ENCODE peak calls at places on chromosome 10, in five cellular contexts. One of them, this sample, is unnamed.

GRCh38 chr10:77351386-77351785 is 286.2 kb downstream of the KCNMA1 start:
- DNase-seq in activated CD8-positive, alpha-beta memory T cell treated with anti-CD3 and anti-CD28 coated beads, Interleukin-2, amount 10 ng/mL, durations not matched to agents 7 days and 5 days: no peak
- DNase-seq in astrocyte: peak; percentile 41
- DNase-seq in colonic mucosa: no peak
- DNase-seq in HCEC 1CT: peak; percentile 69
- DNase-seq in this sample: peak; percentile 79

GRCh38 chr10:6218692-6219493 is 16.2 kb downstream of the PFKFB3 start:
- DNase-seq in colonic mucosa: no peak
- DNase-seq in HCEC 1CT: no peak
- DNase-seq in activated CD8-positive, alpha-beta memory T cell treated with anti-CD3 and anti-CD28 coated beads, Interleukin-2, amount 10 ng/mL, durations not matched to agents 7 days and 5 days: no peak
- DNase-seq in astrocyte: peak; percentile 74
- DNase-seq in this sample: peak; percentile 55

GRCh38 chr10:69065406-69066361 is 22.2 kb upstream of the SRGN start:
- DNase-seq in HCEC 1CT: peak; percentile 36
- DNase-seq in astrocyte: peak; percentile 53
- DNase-seq in colonic mucosa: no peak
- DNase-seq in activated CD8-positive, alpha-beta memory T cell treated with anti-CD3 and anti-CD28 coated beads, Interleukin-2, amount 10 ng/mL, durations not matched to agents 7 days and 5 days: peak; percentile 50
- DNase-seq in this sample: peak; percentile 80

GRCh38 chr10:77566228-77566627 is 71.4 kb downstream of the KCNMA1 start:
- DNase-seq in astrocyte: no peak
- DNase-seq in HCEC 1CT: no peak
- DNase-seq in activated CD8-positive, alpha-beta memory T cell treated with anti-CD3 and anti-CD28 coated beads, Interleukin-2, amount 10 ng/mL, durations not matched to agents 7 days and 5 days: no peak
- DNase-seq in colonic mucosa: no peak
- DNase-seq in this sample: peak; percentile 42

GRCh38 chr10:74892874-74893273 is 66.5 kb downstream of the KAT6B start:
- DNase-seq in activated CD8-positive, alpha-beta memory T cell treated with anti-CD3 and anti-CD28 coated beads, Interleukin-2, amount 10 ng/mL, durations not matched to agents 7 days and 5 days: peak; percentile 51
- DNase-seq in colonic mucosa: no peak
- DNase-seq in HCEC 1CT: no peak
- DNase-seq in astrocyte: no peak
- DNase-seq in this sample: no peak

GRCh38 chr10:59905066-59905734 is 1.2 kb downstream of the CCDC6 start:
- DNase-seq in astrocyte: peak; percentile 16
- DNase-seq in activated CD8-positive, alpha-beta memory T cell treated with anti-CD3 and anti-CD28 coated beads, Interleukin-2, amount 10 ng/mL, durations not matched to agents 7 days and 5 days: peak; percentile 55
- DNase-seq in colonic mucosa: peak; percentile 68
- DNase-seq in HCEC 1CT: peak; percentile 14
- DNase-seq in this sample: peak; percentile 16

GRCh38 chr10:123781956-123782500 is 109.6 kb downstream of the CPXM2 start:
- DNase-seq in astrocyte: no peak
- DNase-seq in activated CD8-positive, alpha-beta memory T cell treated with anti-CD3 and anti-CD28 coated beads, Interleukin-2, amount 10 ng/mL, durations not matched to agents 7 days and 5 days: no peak
- DNase-seq in HCEC 1CT: no peak
- DNase-seq in colonic mucosa: no peak
- DNase-seq in this sample: no peak

GRCh38 chr10:118911361-118911760 is 118.2 kb upstream of the NANOS1 start:
- DNase-seq in HCEC 1CT: no peak
- DNase-seq in colonic mucosa: no peak
- DNase-seq in activated CD8-positive, alpha-beta memory T cell treated with anti-CD3 and anti-CD28 coated beads, Interleukin-2, amount 10 ng/mL, durations not matched to agents 7 days and 5 days: peak; percentile 2
- DNase-seq in astrocyte: peak; percentile 57
- DNase-seq in this sample: peak; percentile 28

GRCh38 chr10:8356283-8356682 is 301.8 kb downstream of the GATA3 start:
- DNase-seq in HCEC 1CT: no peak
- DNase-seq in astrocyte: no peak
- DNase-seq in activated CD8-positive, alpha-beta memory T cell treated with anti-CD3 and anti-CD28 coated beads, Interleukin-2, amount 10 ng/mL, durations not matched to agents 7 days and 5 days: no peak
- DNase-seq in colonic mucosa: no peak
- DNase-seq in this sample: no peak

GRCh38 chr10:16481052-16481728 is 40.5 kb downstream of the C1QL3 start:
- DNase-seq in astrocyte: no peak
- DNase-seq in activated CD8-positive, alpha-beta memory T cell treated with anti-CD3 and anti-CD28 coated beads, Interleukin-2, amount 10 ng/mL, durations not matched to agents 7 days and 5 days: no peak
- DNase-seq in colonic mucosa: no peak
- DNase-seq in HCEC 1CT: no peak
- DNase-seq in this sample: no peak

GRCh38 chr10:28111712-28112111 is 112.8 kb upstream of the ODAD2 start:
- DNase-seq in colonic mucosa: no peak
- DNase-seq in astrocyte: peak; percentile 86
- DNase-seq in activated CD8-positive, alpha-beta memory T cell treated with anti-CD3 and anti-CD28 coated beads, Interleukin-2, amount 10 ng/mL, durations not matched to agents 7 days and 5 days: no peak
- DNase-seq in HCEC 1CT: peak; percentile 18
- DNase-seq in this sample: peak; percentile 83

GRCh38 chr10:121813211-121813812 is 114.5 kb downstream of the ATE1 start:
- DNase-seq in activated CD8-positive, alpha-beta memory T cell treated with anti-CD3 and anti-CD28 coated beads, Interleukin-2, amount 10 ng/mL, durations not matched to agents 7 days and 5 days: no peak
- DNase-seq in HCEC 1CT: peak; percentile 9
- DNase-seq in astrocyte: no peak
- DNase-seq in colonic mucosa: no peak
- DNase-seq in this sample: peak; percentile 49

GRCh38 chr10:12839349-12839927 is 162.1 kb downstream of the CCDC3 start:
- DNase-seq in astrocyte: no peak
- DNase-seq in colonic mucosa: no peak
- DNase-seq in HCEC 1CT: no peak
- DNase-seq in activated CD8-positive, alpha-beta memory T cell treated with anti-CD3 and anti-CD28 coated beads, Interleukin-2, amount 10 ng/mL, durations not matched to agents 7 days and 5 days: no peak
- DNase-seq in this sample: no peak

GRCh38 chr10:117615649-117616048 is 73.1 kb downstream of the EMX2 start:
- DNase-seq in astrocyte: no peak
- DNase-seq in activated CD8-positive, alpha-beta memory T cell treated with anti-CD3 and anti-CD28 coated beads, Interleukin-2, amount 10 ng/mL, durations not matched to agents 7 days and 5 days: peak; percentile 7
- DNase-seq in HCEC 1CT: no peak
- DNase-seq in colonic mucosa: no peak
- DNase-seq in this sample: no peak

GRCh38 chr10:32961892-32962369 is 3.9 kb upstream of the ITGB1 start:
- DNase-seq in activated CD8-positive, alpha-beta memory T cell treated with anti-CD3 and anti-CD28 coated beads, Interleukin-2, amount 10 ng/mL, durations not matched to agents 7 days and 5 days: no peak
- DNase-seq in colonic mucosa: no peak
- DNase-seq in astrocyte: peak; percentile 92
- DNase-seq in HCEC 1CT: peak; percentile 97
- DNase-seq in this sample: peak; percentile 93

GRCh38 chr10:132117146-132117545 is 51.4 kb downstream of the JAKMIP3 start:
- DNase-seq in astrocyte: no peak
- DNase-seq in HCEC 1CT: no peak
- DNase-seq in activated CD8-positive, alpha-beta memory T cell treated with anti-CD3 and anti-CD28 coated beads, Interleukin-2, amount 10 ng/mL, durations not matched to agents 7 days and 5 days: no peak
- DNase-seq in colonic mucosa: no peak
- DNase-seq in this sample: no peak

GRCh38 chr10:97234403-97234802 is 48.6 kb upstream of the SLIT1 start:
- DNase-seq in astrocyte: peak; percentile 21
- DNase-seq in colonic mucosa: no peak
- DNase-seq in activated CD8-positive, alpha-beta memory T cell treated with anti-CD3 and anti-CD28 coated beads, Interleukin-2, amount 10 ng/mL, durations not matched to agents 7 days and 5 days: no peak
- DNase-seq in HCEC 1CT: peak; percentile 45
- DNase-seq in this sample: peak; percentile 64

GRCh38 chr10:78381072-78381471 is 347.4 kb downstream of the RPS24 start:
- DNase-seq in activated CD8-positive, alpha-beta memory T cell treated with anti-CD3 and anti-CD28 coated beads, Interleukin-2, amount 10 ng/mL, durations not matched to agents 7 days and 5 days: no peak
- DNase-seq in colonic mucosa: no peak
- DNase-seq in HCEC 1CT: no peak
- DNase-seq in astrocyte: no peak
- DNase-seq in this sample: no peak

GRCh38 chr10:119521443-119522204 is 20.9 kb downstream of the RGS10 start:
- DNase-seq in HCEC 1CT: peak; percentile 85
- DNase-seq in activated CD8-positive, alpha-beta memory T cell treated with anti-CD3 and anti-CD28 coated beads, Interleukin-2, amount 10 ng/mL, durations not matched to agents 7 days and 5 days: no peak
- DNase-seq in colonic mucosa: no peak
- DNase-seq in astrocyte: peak; percentile 88
- DNase-seq in this sample: peak; percentile 92

GRCh38 chr10:103540722-103541121 is 47.2 kb downstream of the NEURL1 start:
- DNase-seq in colonic mucosa: no peak
- DNase-seq in HCEC 1CT: no peak
- DNase-seq in astrocyte: no peak
- DNase-seq in activated CD8-positive, alpha-beta memory T cell treated with anti-CD3 and anti-CD28 coated beads, Interleukin-2, amount 10 ng/mL, durations not matched to agents 7 days and 5 days: no peak
- DNase-seq in this sample: peak; percentile 13

GRCh38 chr10:30816812-30817193 is 187.2 kb upstream of the LYZL2 start:
- DNase-seq in HCEC 1CT: no peak
- DNase-seq in activated CD8-positive, alpha-beta memory T cell treated with anti-CD3 and anti-CD28 coated beads, Interleukin-2, amount 10 ng/mL, durations not matched to agents 7 days and 5 days: no peak
- DNase-seq in astrocyte: no peak
- DNase-seq in colonic mucosa: no peak
- DNase-seq in this sample: no peak

GRCh38 chr10:106038246-106038645 is 1126.3 kb downstream of the SORCS1 start:
- DNase-seq in astrocyte: no peak
- DNase-seq in activated CD8-positive, alpha-beta memory T cell treated with anti-CD3 and anti-CD28 coated beads, Interleukin-2, amount 10 ng/mL, durations not matched to agents 7 days and 5 days: no peak
- DNase-seq in colonic mucosa: no peak
- DNase-seq in HCEC 1CT: no peak
- DNase-seq in this sample: no peak

GRCh38 chr10:73597346-73597745 is 6.2 kb upstream of the USP54 start:
- DNase-seq in HCEC 1CT: peak; percentile 49
- DNase-seq in astrocyte: peak; percentile 71
- DNase-seq in colonic mucosa: no peak
- DNase-seq in activated CD8-positive, alpha-beta memory T cell treated with anti-CD3 and anti-CD28 coated beads, Interleukin-2, amount 10 ng/mL, durations not matched to agents 7 days and 5 days: no peak
- DNase-seq in this sample: peak; percentile 47

GRCh38 chr10:33460461-33461294 is 126.2 kb upstream of the NRP1 start:
- DNase-seq in HCEC 1CT: peak; percentile 38
- DNase-seq in activated CD8-positive, alpha-beta memory T cell treated with anti-CD3 and anti-CD28 coated beads, Interleukin-2, amount 10 ng/mL, durations not matched to agents 7 days and 5 days: no peak
- DNase-seq in astrocyte: peak; percentile 79
- DNase-seq in colonic mucosa: peak; percentile 21
- DNase-seq in this sample: peak; percentile 72

GRCh38 chr10:110460111-110460809 is 37.4 kb upstream of the DUSP5 start:
- DNase-seq in astrocyte: peak; percentile 14
- DNase-seq in HCEC 1CT: no peak
- DNase-seq in colonic mucosa: no peak
- DNase-seq in activated CD8-positive, alpha-beta memory T cell treated with anti-CD3 and anti-CD28 coated beads, Interleukin-2, amount 10 ng/mL, durations not matched to agents 7 days and 5 days: peak; percentile 58
- DNase-seq in this sample: peak; percentile 34

GRCh38 chr10:124530215-124530665 is 68.6 kb downstream of the LHPP start:
- DNase-seq in activated CD8-positive, alpha-beta memory T cell treated with anti-CD3 and anti-CD28 coated beads, Interleukin-2, amount 10 ng/mL, durations not matched to agents 7 days and 5 days: peak; percentile 91
- DNase-seq in HCEC 1CT: peak; percentile 72
- DNase-seq in astrocyte: peak; percentile 52
- DNase-seq in colonic mucosa: peak; percentile 90
- DNase-seq in this sample: peak; percentile 74

This sample was measured in IMR-90.